ENCODE peak calls at places on chromosomes 7 and 10, in seven cellular contexts. One of them, this sample, is unnamed.

GRCh38 chr7:50664461-50664922 is 99.3 kb upstream of the DDC start:
- DNase-seq in GM12878: no peak
- DNase-seq in A549: no peak
- DNase-seq in IMR-90: peak; percentile 54
- DNase-seq in kidney glomerular epithelial cell: peak; percentile 72
- DNase-seq in fibroblast of pulmonary artery: peak; percentile 55
- DNase-seq in SHP77 treated with DMSO at 0.1 percent for 48 hours: no peak
- DNase-seq in this sample: peak; percentile 72

GRCh38 chr10:26000971-26001370 is 66.9 kb downstream of the MYO3A start:
- DNase-seq in fibroblast of pulmonary artery: no peak
- DNase-seq in A549: no peak
- DNase-seq in SHP77 treated with DMSO at 0.1 percent for 48 hours: no peak
- DNase-seq in GM12878: no peak
- DNase-seq in IMR-90: no peak
- DNase-seq in kidney glomerular epithelial cell: no peak
- DNase-seq in this sample: no peak

GRCh38 chr7:28315565-28316420 is 96.5 kb upstream of the CREB5 start:
- DNase-seq in fibroblast of pulmonary artery: peak; percentile 26
- DNase-seq in GM12878: no peak
- DNase-seq in A549: no peak
- DNase-seq in IMR-90: peak; percentile 87
- DNase-seq in kidney glomerular epithelial cell: no peak
- DNase-seq in SHP77 treated with DMSO at 0.1 percent for 48 hours: no peak
- DNase-seq in this sample: no peak

GRCh38 chr7:30207376-30207775 is 72.6 kb downstream of the MTURN start:
- DNase-seq in kidney glomerular epithelial cell: no peak
- DNase-seq in A549: no peak
- DNase-seq in SHP77 treated with DMSO at 0.1 percent for 48 hours: no peak
- DNase-seq in IMR-90: no peak
- DNase-seq in fibroblast of pulmonary artery: no peak
- DNase-seq in GM12878: no peak
- DNase-seq in this sample: no peak

GRCh38 chr10:21171197-21171935 is 274.3 kb upstream of the NEBL start:
- DNase-seq in fibroblast of pulmonary artery: no peak
- DNase-seq in SHP77 treated with DMSO at 0.1 percent for 48 hours: no peak
- DNase-seq in A549: no peak
- DNase-seq in IMR-90: no peak
- DNase-seq in GM12878: no peak
- DNase-seq in kidney glomerular epithelial cell: no peak
- DNase-seq in this sample: no peak

GRCh38 chr10:121138112-121138860 is 287.1 kb downstream of the WDR11 start:
- DNase-seq in kidney glomerular epithelial cell: no peak
- DNase-seq in A549: no peak
- DNase-seq in fibroblast of pulmonary artery: no peak
- DNase-seq in SHP77 treated with DMSO at 0.1 percent for 48 hours: no peak
- DNase-seq in GM12878: no peak
- DNase-seq in IMR-90: no peak
- DNase-seq in this sample: no peak

GRCh38 chr10:72802291-72803118 is 91.0 kb upstream of the OIT3 start:
- DNase-seq in SHP77 treated with DMSO at 0.1 percent for 48 hours: no peak
- DNase-seq in IMR-90: peak; percentile 74
- DNase-seq in kidney glomerular epithelial cell: peak; percentile 30
- DNase-seq in fibroblast of pulmonary artery: peak; percentile 69
- DNase-seq in GM12878: no peak
- DNase-seq in A549: no peak
- DNase-seq in this sample: no peak

GRCh38 chr7:28900311-28900710 is 57.8 kb downstream of the TRIL start:
- DNase-seq in SHP77 treated with DMSO at 0.1 percent for 48 hours: no peak
- DNase-seq in fibroblast of pulmonary artery: no peak
- DNase-seq in GM12878: no peak
- DNase-seq in kidney glomerular epithelial cell: no peak
- DNase-seq in A549: no peak
- DNase-seq in IMR-90: no peak
- DNase-seq in this sample: no peak

GRCh38 chr10:125843603-125844329 is 20.4 kb downstream of the BCCIP start:
- DNase-seq in kidney glomerular epithelial cell: no peak
- DNase-seq in GM12878: no peak
- DNase-seq in fibroblast of pulmonary artery: no peak
- DNase-seq in IMR-90: no peak
- DNase-seq in SHP77 treated with DMSO at 0.1 percent for 48 hours: no peak
- DNase-seq in A549: no peak
- DNase-seq in this sample: no peak

GRCh38 chr7:115229401-115230083 is 307.6 kb downstream of the MDFIC start:
- DNase-seq in A549: no peak
- DNase-seq in SHP77 treated with DMSO at 0.1 percent for 48 hours: no peak
- DNase-seq in IMR-90: no peak
- DNase-seq in kidney glomerular epithelial cell: no peak
- DNase-seq in GM12878: no peak
- DNase-seq in fibroblast of pulmonary artery: no peak
- DNase-seq in this sample: no peak

This sample was measured in kidney epithelial cell.